ENCODE peak calls at places on chromosomes 13 and 19, in five cellular contexts. One of them, this sample, is unnamed. For H3K36me3, the result is how much of the 10 kb centered on the place peaks cover.

GRCh38 chr19:36604656-36605100 is 435 bp upstream of the ZNF382 start:
- DNase-seq in IMR-90: peak
- DNase-seq in mesenchymal stem cell: peak
- DNase-seq in H1: no peak
- DNase-seq in trophoblast cell: peak
- DNase-seq in this sample: no peak

GRCh38 chr19:17784201-17785008 is 10.5 kb upstream of the B3GNT3 start:
- DNase-seq in H1: no peak
- DNase-seq in IMR-90: peak
- DNase-seq in mesenchymal stem cell: peak
- DNase-seq in trophoblast cell: peak
- DNase-seq in this sample: peak

GRCh38 chr13:33775339-33776108 is 42.4 kb upstream of the RFC3 start:
- DNase-seq in H1: no peak
- DNase-seq in mesenchymal stem cell: no peak
- DNase-seq in trophoblast cell: peak
- DNase-seq in IMR-90: no peak
- DNase-seq in this sample: no peak

GRCh38 chr13:80469841-80470378 is 129.0 kb upstream of the SPRY2 start:
- DNase-seq in mesenchymal stem cell: peak
- DNase-seq in trophoblast cell: peak
- DNase-seq in IMR-90: peak
- DNase-seq in H1: no peak
- DNase-seq in this sample: no peak

GRCh38 chr13:37833411-37833810 is 36.2 kb downstream of the TRPC4 start:
- DNase-seq in H1: no peak
- DNase-seq in IMR-90: no peak
- DNase-seq in trophoblast cell: no peak
- DNase-seq in mesenchymal stem cell: no peak
- DNase-seq in this sample: no peak

GRCh38 chr13:75749407-75749806 is 113.3 kb downstream of the LMO7 start:
- DNase-seq in mesenchymal stem cell: no peak
- DNase-seq in trophoblast cell: no peak
- DNase-seq in IMR-90: peak
- DNase-seq in H1: no peak
- DNase-seq in this sample: no peak

GRCh38 chr13:47038196-47038595 is 141.3 kb upstream of the HTR2A start:
- DNase-seq in trophoblast cell: no peak
- DNase-seq in H1: no peak
- DNase-seq in mesenchymal stem cell: no peak
- DNase-seq in IMR-90: peak
- DNase-seq in this sample: no peak

GRCh38 chr13:43664700-43665191 is 122.0 kb downstream of the ENOX1 start:
- DNase-seq in IMR-90: peak
- DNase-seq in mesenchymal stem cell: peak
- DNase-seq in H1: no peak
- DNase-seq in trophoblast cell: peak
- DNase-seq in this sample: no peak

GRCh38 chr13:113299951-113300350 is 2.9 kb downstream of the LAMP1 start:
- DNase-seq in trophoblast cell: no peak
- DNase-seq in mesenchymal stem cell: peak
- DNase-seq in IMR-90: no peak
- DNase-seq in H1: no peak
- DNase-seq in this sample: no peak

GRCh38 chr13:25692156-25692555 is 320.4 kb downstream of the ATP8A2 start:
- DNase-seq in IMR-90: no peak
- DNase-seq in H1: no peak
- DNase-seq in mesenchymal stem cell: no peak
- DNase-seq in trophoblast cell: no peak
- DNase-seq in this sample: peak

GRCh38 chr13:20102776-20103175 is 58.1 kb downstream of the GJA3 start:
- DNase-seq in mesenchymal stem cell: no peak
- DNase-seq in H1: no peak
- DNase-seq in trophoblast cell: no peak
- DNase-seq in IMR-90: no peak
- DNase-seq in this sample: no peak

GRCh38 chr19:3178377-3178972 is at the start of gene S1PR4:
- DNase-seq in IMR-90: no peak
- DNase-seq in mesenchymal stem cell: no peak
- DNase-seq in trophoblast cell: no peak
- DNase-seq in H1: no peak
- DNase-seq in this sample: no peak

GRCh38 chr13:74166286-74166685 is 32.1 kb upstream of the KLF12 start:
- DNase-seq in mesenchymal stem cell: no peak
- DNase-seq in H1: no peak
- DNase-seq in trophoblast cell: no peak
- DNase-seq in IMR-90: peak
- DNase-seq in this sample: no peak

GRCh38 chr13:77565635-77566034 is 30.1 kb downstream of the SCEL start:
- DNase-seq in mesenchymal stem cell: peak
- DNase-seq in IMR-90: peak
- DNase-seq in H1: no peak
- DNase-seq in trophoblast cell: peak
- DNase-seq in this sample: peak

GRCh38 chr19:58577581-58578429 is 4.7 kb upstream of the MZF1 start:
- DNase-seq in IMR-90: no peak
- DNase-seq in trophoblast cell: no peak
- DNase-seq in H1: no peak
- DNase-seq in mesenchymal stem cell: no peak
- DNase-seq in this sample: no peak

GRCh38 chr19:39637891-39638290 is 17.8 kb upstream of the LGALS16 start:
- DNase-seq in IMR-90: no peak
- DNase-seq in mesenchymal stem cell: no peak
- DNase-seq in trophoblast cell: no peak
- DNase-seq in H1: no peak
- DNase-seq in this sample: no peak

GRCh38 chr19:15432629-15433518 is 14.1 kb upstream of the AKAP8L start:
- DNase-seq in trophoblast cell: peak
- DNase-seq in H1: no peak
- DNase-seq in mesenchymal stem cell: peak
- DNase-seq in IMR-90: peak
- DNase-seq in this sample: peak

GRCh38 chr13:78265098-78265497 is 338.3 kb downstream of the POU4F1 start:
- DNase-seq in trophoblast cell: no peak
- DNase-seq in IMR-90: no peak
- DNase-seq in H1: no peak
- DNase-seq in mesenchymal stem cell: no peak
- DNase-seq in this sample: no peak

GRCh38 chr13:43114504-43114903 is 91.1 kb downstream of the DNAJC15 start:
- DNase-seq in trophoblast cell: no peak
- DNase-seq in mesenchymal stem cell: no peak
- DNase-seq in IMR-90: no peak
- DNase-seq in H1: no peak
- DNase-seq in this sample: no peak

GRCh38 chr13:41827507-41828213 is 133.2 kb downstream of the VWA8 start:
- DNase-seq in trophoblast cell: peak
- DNase-seq in IMR-90: peak
- DNase-seq in mesenchymal stem cell: peak
- DNase-seq in H1: no peak
- DNase-seq in this sample: no peak

GRCh38 chr19:2034729-2035589 is 16.1 kb downstream of the MKNK2 start:
- DNase-seq in H1: peak
- DNase-seq in trophoblast cell: peak
- DNase-seq in mesenchymal stem cell: peak
- DNase-seq in IMR-90: peak
- DNase-seq in this sample: no peak

GRCh38 chr13:57629391-57629804 is 2.1 kb upstream of the PCDH17 start:
- DNase-seq in H1: no peak
- DNase-seq in trophoblast cell: no peak
- DNase-seq in IMR-90: no peak
- DNase-seq in mesenchymal stem cell: no peak
- DNase-seq in this sample: no peak

GRCh38 chr19:45499196-45500180 is 1.2 kb downstream of the PPM1N start:
- DNase-seq in mesenchymal stem cell: peak
- DNase-seq in trophoblast cell: no peak
- DNase-seq in IMR-90: no peak
- DNase-seq in H1: peak
- DNase-seq in this sample: peak

GRCh38 chr13:44180876-44181536 is 192.6 kb upstream of the SERP2 start:
- DNase-seq in mesenchymal stem cell: no peak
- DNase-seq in IMR-90: no peak
- DNase-seq in H1: no peak
- DNase-seq in trophoblast cell: no peak
- DNase-seq in this sample: no peak

GRCh38 chr19:41421973-41422372 is 5.2 kb downstream of the B3GNT8 start:
- DNase-seq in mesenchymal stem cell: no peak
- DNase-seq in H1: no peak
- DNase-seq in IMR-90: no peak
- DNase-seq in trophoblast cell: no peak
- DNase-seq in this sample: no peak

GRCh38 chr19:7986321-7987083 is 18.9 kb downstream of the ELAVL1 start:
- DNase-seq in mesenchymal stem cell: peak
- DNase-seq in IMR-90: peak
- DNase-seq in trophoblast cell: no peak
- DNase-seq in H1: no peak
- DNase-seq in this sample: no peak

GRCh38 chr19:7992575-7992974 is 12.9 kb downstream of the ELAVL1 start:
- DNase-seq in trophoblast cell: no peak
- DNase-seq in H1: no peak
- DNase-seq in mesenchymal stem cell: no peak
- DNase-seq in IMR-90: no peak
- DNase-seq in this sample: no peak

GRCh38 chr19:7987084-7987768 is 18.2 kb downstream of the ELAVL1 start:
- DNase-seq in mesenchymal stem cell: no peak
- DNase-seq in H1: no peak
- DNase-seq in IMR-90: no peak
- DNase-seq in trophoblast cell: no peak
- DNase-seq in this sample: no peak

GRCh38 chr19:7988307-7988706 is 17.1 kb downstream of the ELAVL1 start:
- DNase-seq in IMR-90: no peak
- DNase-seq in H1: no peak
- DNase-seq in mesenchymal stem cell: no peak
- DNase-seq in trophoblast cell: peak
- DNase-seq in this sample: no peak

GRCh38 chr19:7989071-7989575 is 16.3 kb downstream of the ELAVL1 start:
- DNase-seq in H1: no peak
- DNase-seq in trophoblast cell: peak
- DNase-seq in mesenchymal stem cell: no peak
- DNase-seq in IMR-90: no peak
- DNase-seq in this sample: no peak
- H3K36me3 ChIP-seq in H1: under half
- H3K36me3 ChIP-seq in trophoblast cell: half or more
- H3K36me3 ChIP-seq in mesenchymal stem cell: half or more
- H3K36me3 ChIP-seq in IMR-90: under half
- H3K36me3 ChIP-seq in this sample: half or more

DNA sequence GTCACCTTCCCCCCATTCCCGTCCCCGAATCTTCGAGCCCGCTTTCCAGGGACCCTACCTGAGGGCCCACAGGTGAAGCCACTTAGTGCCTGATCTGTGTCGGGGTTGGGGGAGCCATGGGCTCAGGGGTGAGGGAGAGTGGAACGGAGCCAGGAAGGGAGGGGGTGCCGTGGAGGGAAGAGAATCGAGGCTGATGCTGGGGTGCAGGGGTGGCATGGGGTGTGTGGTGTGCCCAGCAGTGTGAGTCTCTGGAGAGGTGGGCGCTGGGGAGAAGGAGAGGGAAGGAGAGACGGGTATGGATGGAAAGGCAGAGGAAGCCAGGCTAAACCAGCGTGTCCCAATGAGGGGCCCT is 1.1 kb upstream of the HPN start:
- DNase-seq in H1: no peak
- DNase-seq in trophoblast cell: no peak
- DNase-seq in IMR-90: no peak
- DNase-seq in mesenchymal stem cell: no peak
- DNase-seq in this sample: no peak
- H3K14ac ChIP-seq in H1: no peak
- H3K14ac ChIP-seq in trophoblast cell: no peak
- H3K14ac ChIP-seq in IMR-90: no peak
- H3K14ac ChIP-seq in mesenchymal stem cell: peak
- H3K14ac ChIP-seq in this sample: no peak

GRCh38 chr13:50459046-50459445 is 384.4 kb downstream of the DLEU7 start:
- DNase-seq in IMR-90: no peak
- DNase-seq in H1: no peak
- DNase-seq in mesenchymal stem cell: no peak
- DNase-seq in trophoblast cell: peak
- DNase-seq in this sample: no peak

GRCh38 chr13:50460366-50460765 is 383.1 kb downstream of the DLEU7 start:
- DNase-seq in trophoblast cell: no peak
- DNase-seq in H1: no peak
- DNase-seq in mesenchymal stem cell: no peak
- DNase-seq in IMR-90: no peak
- DNase-seq in this sample: no peak

GRCh38 chr13:50461189-50461588 is 382.3 kb downstream of the DLEU7 start:
- DNase-seq in IMR-90: no peak
- DNase-seq in H1: no peak
- DNase-seq in mesenchymal stem cell: no peak
- DNase-seq in trophoblast cell: no peak
- DNase-seq in this sample: no peak

GRCh38 chr13:50457430-50458393 is 385.8 kb downstream of the DLEU7 start:
- DNase-seq in mesenchymal stem cell: no peak
- DNase-seq in trophoblast cell: no peak
- DNase-seq in IMR-90: no peak
- DNase-seq in H1: no peak
- DNase-seq in this sample: no peak

DNA sequence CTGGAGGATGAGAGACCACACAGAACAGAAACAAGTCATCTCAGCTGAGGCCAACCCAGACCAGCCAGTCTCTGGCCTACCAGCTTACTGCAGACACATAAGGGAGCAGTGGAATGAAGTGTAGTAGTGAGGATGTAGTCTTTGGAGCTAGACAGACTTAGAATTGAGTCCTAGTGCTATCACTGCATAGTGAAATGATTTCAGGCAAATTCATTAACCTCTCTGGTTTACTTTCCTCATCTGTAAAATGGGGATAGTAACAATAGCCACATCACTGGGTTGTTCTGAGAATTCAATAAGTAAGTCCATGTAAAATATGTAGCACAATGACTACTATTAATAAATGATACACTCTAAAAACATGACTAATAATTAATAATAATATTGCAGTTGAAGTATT is 383.8 kb downstream of the DLEU7 start:
- DNase-seq in mesenchymal stem cell: no peak
- DNase-seq in H1: no peak
- DNase-seq in IMR-90: no peak
- DNase-seq in trophoblast cell: no peak
- DNase-seq in this sample: no peak
- H3K9ac ChIP-seq in mesenchymal stem cell: no peak
- H3K9ac ChIP-seq in H1: no peak
- H3K9ac ChIP-seq in IMR-90: no peak
- H3K9ac ChIP-seq in trophoblast cell: no peak
- H3K9ac ChIP-seq in this sample: no peak

DNA sequence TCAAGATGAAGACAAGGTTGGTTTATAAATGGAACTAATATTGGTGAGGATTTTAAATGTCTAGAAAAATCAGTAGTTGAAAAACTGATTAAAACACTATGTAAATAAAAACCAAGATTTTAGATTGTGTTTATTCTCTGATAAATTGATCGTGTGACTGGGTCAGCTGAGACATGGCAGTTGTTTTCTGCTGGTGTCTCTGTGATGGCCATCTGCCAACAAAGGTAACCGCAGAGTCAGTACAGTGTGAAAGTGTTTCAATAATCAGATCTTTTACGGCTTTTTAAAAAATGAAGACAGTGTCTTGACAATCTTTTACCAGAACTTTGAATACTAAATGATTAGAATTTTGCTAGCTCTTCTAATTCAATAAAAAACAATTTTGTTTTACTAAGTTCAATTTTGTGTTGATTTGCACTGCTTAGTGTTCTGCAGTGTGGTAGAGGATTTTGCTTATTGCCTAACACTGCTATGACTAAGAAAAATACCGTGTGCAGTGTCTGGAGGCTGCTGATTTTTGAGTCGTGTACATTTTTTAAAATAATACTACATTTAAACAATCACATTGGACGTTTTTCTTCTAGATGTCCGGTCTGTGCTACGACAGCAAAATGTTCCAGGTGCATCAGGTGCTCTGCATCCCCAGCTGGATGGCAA is 32.7 kb upstream of the GPR183 start:
- DNase-seq in H1: no peak
- DNase-seq in IMR-90: peak
- DNase-seq in mesenchymal stem cell: peak
- DNase-seq in trophoblast cell: no peak
- DNase-seq in this sample: no peak
- H3K36me3 ChIP-seq in H1: under half
- H3K36me3 ChIP-seq in IMR-90: under half
- H3K36me3 ChIP-seq in mesenchymal stem cell: under half
- H3K36me3 ChIP-seq in trophoblast cell: under half
- H3K36me3 ChIP-seq in this sample: under half

This sample was measured in neuronal stem cell.